ENCODE peak calls at places on chromosomes 13 and 19, in seven cellular contexts. H is smooth muscle cell of the brain vasculature, B is iPS DF 6.9, U is cardiac muscle cell, T is T-helper 2 cell, W is left cardiac atrium, P is ascending aorta. F is an unnamed sample.

GRCh38 chr13:82701021-82701420 is 1181.3 kb downstream of the SLITRK1 start:
- DNase-seq in B (no peak), P (no peak), H (no peak), U (no peak), T (no peak), W (no peak), F (no peak)

GRCh38 chr13:45331981-45332830 is 8.8 kb downstream of the TPT1 start:
- DNase-seq in T (no peak), B (no peak), H (no peak), W (peak; percentile 45), U (no peak), P (no peak), F (no peak)

GRCh38 chr19:41308450-41309224 is 1.3 kb upstream of the CCDC97 start:
- DNase-seq in H (peak; percentile 90), T (peak; percentile 84), U (peak; percentile 91), B (peak; percentile 94), P (peak; percentile 79), W (peak; percentile 91), F (peak; percentile 96)

GRCh38 chr19:1962674-1963073 is 21.7 kb downstream of the CSNK1G2 start:
- DNase-seq in U (no peak), P (no peak), B (no peak), W (no peak), H (no peak), T (no peak), F (no peak)

GRCh38 chr13:105037064-105037463 is 1498.4 kb downstream of the EFNB2 start:
- DNase-seq in B (no peak), P (no peak), T (no peak), W (no peak), U (no peak), H (no peak), F (no peak)

GRCh38 chr13:51681037-51681678 is 96.9 kb downstream of the WDFY2 start:
- DNase-seq in B (no peak), H (peak; percentile 15), P (no peak), U (no peak), W (no peak), T (no peak), F (no peak)

GRCh38 chr19:1214862-1215731 is 9.5 kb downstream of the STK11 start:
- DNase-seq in H (no peak), B (no peak), P (peak; percentile 41), W (peak; percentile 77), U (no peak), T (no peak), F (no peak)

GRCh38 chr13:25630327-25630726 is 258.6 kb downstream of the ATP8A2 start:
- DNase-seq in H (no peak), U (no peak), P (no peak), W (no peak), B (no peak), T (no peak), F (no peak)

GRCh38 chr19:3586707-3587346 is 1.5 kb downstream of the GIPC3 start:
- DNase-seq in T (no peak), P (no peak), U (no peak), W (no peak), B (no peak), H (no peak), F (no peak)

GRCh38 chr13:97067342-97067895 is 73.1 kb upstream of the OXGR1 start:
- DNase-seq in P (no peak), T (no peak), H (no peak), B (no peak), W (no peak), U (no peak), F (no peak)

GRCh38 chr19:6418562-6418932 is 6.1 kb downstream of the KHSRP start:
- DNase-seq in T (no peak), H (no peak), W (no peak), B (no peak), P (no peak), U (no peak), F (no peak)

GRCh38 chr19:46000497-46001246 is 5.4 kb downstream of the CCDC61 start:
- DNase-seq in B (no peak), P (no peak), W (peak; percentile 51), U (peak; percentile 67), H (no peak), T (peak; percentile 56), F (peak; percentile 79)

GRCh38 chr19:7606289-7606688 is 10.6 kb downstream of the CAMSAP3 start:
- DNase-seq in U (no peak), H (no peak), B (no peak), P (no peak), T (no peak), W (no peak), F (no peak)

GRCh38 chr19:19627716-19628498 is at the start of gene LPAR2:
- DNase-seq in T (peak; percentile 81), W (no peak), P (no peak), H (no peak), U (peak; percentile 69), B (no peak), F (peak; percentile 79)

F was measured in activated CD8-positive, alpha-beta T cell treated with anti-CD3 and anti-CD28 coated beads for 36 hours.